ENCODE peak calls at places on chromosomes 5 and 9, in six cellular contexts. W is ascending aorta, A is WTC11, M is tibial nerve, D is cardiac fibroblast, J is astrocyte of the spinal cord. G is an unnamed sample.

GRCh38 chr5:151002250-151002649 is 18.1 kb upstream of the GPX3 start:
- DNase-seq in J (peak), M (no peak), D (peak), W (no peak), A (no peak), G (peak)

GRCh38 chr5:132495063-132495671 is 4.6 kb upstream of the IRF1 start:
- DNase-seq in J (no peak), W (no peak), M (peak), D (no peak), A (no peak), G (no peak)

GRCh38 chr9:106038266-106039001 is 344.1 kb downstream of the TMEM38B start:
- DNase-seq in D (no peak), M (no peak), J (no peak), W (no peak), A (no peak), G (no peak)

GRCh38 chr9:130242270-130243014 is 23.1 kb upstream of the HMCN2 start:
- DNase-seq in D (no peak), W (no peak), M (no peak), J (no peak), A (no peak), G (no peak)

GRCh38 chr5:141094481-141095262 is at the start of gene PCDHB2:
- DNase-seq in M (peak), W (no peak), A (peak), D (peak), J (peak), G (peak)

GRCh38 chr5:68243681-68244080 is 28.1 kb downstream of the PIK3R1 start:
- DNase-seq in J (no peak), D (no peak), W (no peak), A (no peak), M (no peak), G (no peak)

GRCh38 chr5:56155992-56156584 is 77.0 kb downstream of the ANKRD55 start:
- DNase-seq in M (no peak), J (no peak), W (no peak), A (no peak), D (no peak), G (no peak)

GRCh38 chr9:91001146-91001611 is 199.6 kb downstream of the SYK start:
- DNase-seq in J (peak), W (no peak), A (no peak), D (peak), M (no peak), G (peak)

GRCh38 chr5:82347213-82347947 is 69.2 kb upstream of the RPS23 start:
- DNase-seq in J (peak), W (no peak), D (peak), A (no peak), M (no peak), G (no peak)

GRCh38 chr9:135906291-135907005 is 898 bp downstream of the CAMSAP1 start:
- DNase-seq in M (no peak), A (no peak), W (no peak), D (peak), J (peak), G (peak)

GRCh38 chr5:149079883-149080282 is 17.0 kb upstream of the SH3TC2 start:
- DNase-seq in A (no peak), W (no peak), D (no peak), J (no peak), M (no peak), G (no peak)

GRCh38 chr5:37918420-37918819 is 78.6 kb upstream of the GDNF start:
- DNase-seq in M (no peak), J (no peak), D (peak), A (no peak), W (no peak), G (no peak)

GRCh38 chr5:139651502-139651862 is 3.3 kb downstream of the CXXC5 start:
- DNase-seq in W (peak), J (peak), D (no peak), A (no peak), M (no peak), G (peak)

GRCh38 chr5:169279125-169279524 is 21.8 kb downstream of the SLIT3 start:
- DNase-seq in D (no peak), J (no peak), W (no peak), M (no peak), A (no peak), G (no peak)

GRCh38 chr5:68656936-68657857 is 436.6 kb upstream of the SLC30A5 start:
- DNase-seq in J (no peak), M (no peak), A (peak), D (peak), W (no peak), G (peak)

GRCh38 chr9:24793711-24794110 is 248.0 kb upstream of the IZUMO3 start:
- DNase-seq in A (no peak), D (no peak), W (no peak), J (no peak), M (no peak), G (peak)

GRCh38 chr9:136955202-136955942 is 3.3 kb downstream of the LCN12 start:
- DNase-seq in A (no peak), W (no peak), J (no peak), D (no peak), M (no peak), G (no peak)

GRCh38 chr5:42799668-42800114 is 12.0 kb downstream of the SELENOP start:
- DNase-seq in J (no peak), W (no peak), D (no peak), A (no peak), M (no peak), G (no peak)

GRCh38 chr5:103013933-103014552 is 105.9 kb downstream of the GIN1 start:
- DNase-seq in W (no peak), M (no peak), A (no peak), D (no peak), J (no peak), G (no peak)

GRCh38 chr9:100449420-100449819 is 22.5 kb downstream of the MSANTD3 start:
- DNase-seq in A (no peak), J (no peak), D (no peak), W (no peak), M (no peak), G (no peak)

GRCh38 chr9:12716823-12717222 is 23.6 kb downstream of the TYRP1 start:
- DNase-seq in A (no peak), W (no peak), J (no peak), D (no peak), M (no peak), G (no peak)

GRCh38 chr5:91311168-91311696 is 71.9 kb downstream of the ARRDC3 start:
- DNase-seq in D (no peak), M (no peak), A (no peak), J (no peak), W (no peak), G (no peak)

GRCh38 chr9:121278535-121279169 is 10.7 kb downstream of the GSN start:
- DNase-seq in J (peak), A (peak), M (peak), W (no peak), D (peak), G (peak)

GRCh38 chr9:90007516-90008430 is 403.0 kb downstream of the GADD45G start:
- DNase-seq in D (peak), M (no peak), W (no peak), J (peak), A (no peak), G (peak)

GRCh38 chr9:91127653-91128052 is 234.1 kb downstream of the AUH start:
- DNase-seq in W (no peak), J (peak), D (no peak), A (no peak), M (no peak), G (peak)

GRCh38 chr9:5800969-5801738 is 31.8 kb downstream of the ERMP1 start:
- DNase-seq in D (peak), A (no peak), W (no peak), J (no peak), M (no peak), G (peak)

GRCh38 chr5:126970517-126971017 is 59.8 kb downstream of the MARCHF3 start:
- DNase-seq in M (no peak), W (no peak), A (no peak), D (peak), J (peak), G (no peak)

GRCh38 chr9:82499337-82499736 is 510.8 kb downstream of the SPATA31D1 start:
- DNase-seq in A (no peak), D (no peak), M (no peak), J (no peak), W (no peak), G (no peak)

GRCh38 chr5:143605403-143606005 is 202.0 kb upstream of the NR3C1 start:
- DNase-seq in D (peak), M (peak), A (no peak), J (no peak), W (no peak), G (no peak)

GRCh38 chr5:10527281-10527950 is 36.5 kb upstream of the ANKRD33B start:
- DNase-seq in D (no peak), W (no peak), J (peak), M (no peak), A (no peak), G (no peak)

GRCh38 chr5:66796306-66797292 is 200.4 kb downstream of the MAST4 start:
- DNase-seq in J (peak), A (no peak), M (no peak), W (no peak), D (peak), G (peak)
- TF ChIP-seq CTCF in J (peak), A (no peak), M (no peak), W (peak), D (peak), G (peak)

DNA sequence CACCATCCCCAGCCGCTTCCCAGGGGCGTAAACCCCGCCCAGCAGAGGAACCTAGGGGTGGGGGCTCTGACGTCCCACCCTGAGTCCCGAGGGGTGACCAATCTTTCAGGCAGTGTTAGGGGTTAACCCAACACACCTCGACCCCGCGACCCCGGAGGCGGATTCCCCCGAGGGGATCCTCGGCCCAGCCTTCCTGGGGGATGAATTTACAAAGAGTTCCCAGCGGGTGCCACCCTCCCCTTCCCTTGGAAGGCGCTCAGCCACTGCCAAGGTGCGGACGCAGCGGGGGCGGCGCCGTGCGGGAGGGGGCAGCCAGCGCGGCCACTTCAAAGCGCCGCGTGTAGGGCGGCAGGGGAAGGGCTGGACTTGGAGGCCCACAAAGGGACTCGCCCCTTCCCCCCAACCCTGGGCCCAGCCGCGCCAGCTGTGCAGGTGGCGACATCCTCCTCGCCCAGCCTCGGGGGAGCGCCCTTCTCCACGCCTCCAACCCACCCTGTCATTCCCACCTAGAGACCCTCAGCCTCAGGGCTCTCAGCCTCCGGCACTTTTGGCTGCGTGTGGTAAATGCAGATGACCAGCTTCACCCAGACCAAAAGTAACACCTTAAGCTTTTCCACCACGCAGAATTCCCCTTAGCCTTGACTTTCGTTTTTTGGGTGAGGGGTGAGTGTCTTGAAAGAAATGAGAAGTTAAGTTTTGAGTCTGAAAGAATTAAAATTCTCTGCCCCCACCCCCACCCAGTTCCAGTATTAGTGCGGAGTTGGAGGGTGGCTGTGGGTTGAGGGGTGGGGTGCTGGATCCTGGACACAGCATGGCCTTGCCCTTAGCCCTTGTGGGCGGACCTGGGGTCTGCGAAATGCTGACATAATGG is 43.3 kb upstream of the TCF7 start:
- DNase-seq in A (peak), D (no peak), J (peak), W (no peak), M (no peak), G (no peak)
- TF ChIP-seq CTCF in A (no peak), D (no peak), J (no peak), W (no peak), M (no peak), G (no peak)

GRCh38 chr5:164672931-164673694 is 1167.7 kb downstream of the MAT2B start:
- DNase-seq in J (peak), W (no peak), M (no peak), A (no peak), D (peak), G (peak)
- TF ChIP-seq CTCF in J (peak), W (no peak), M (no peak), A (no peak), D (peak), G (peak)

GRCh38 chr9:17521456-17521855 is 57.4 kb upstream of the SH3GL2 start:
- DNase-seq in M (no peak), D (no peak), J (no peak), A (no peak), W (no peak), G (no peak)
- TF ChIP-seq CTCF in M (no peak), D (no peak), J (no peak), A (no peak), W (no peak), G (no peak)

DNA sequence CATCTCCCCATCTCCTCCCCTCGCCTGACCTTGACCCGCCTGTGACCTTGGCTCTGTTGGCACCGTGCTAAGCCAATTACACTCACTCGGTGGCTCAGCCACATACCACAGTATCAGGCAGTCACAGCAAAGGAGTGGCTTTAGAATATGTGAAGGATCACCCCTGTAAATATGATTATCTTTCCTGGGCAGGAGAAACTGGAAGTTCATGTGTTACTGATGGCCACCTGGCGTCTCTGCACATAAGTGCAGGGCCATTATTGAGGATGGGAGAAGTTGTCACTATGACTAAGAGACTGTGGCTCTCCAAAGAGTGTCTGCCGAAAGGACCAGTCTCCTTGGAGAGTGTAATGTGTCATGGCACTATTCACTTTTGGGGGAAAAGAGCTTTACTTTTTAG is 116.9 kb upstream of the S1PR3 start:
- DNase-seq in M (no peak), J (peak), D (no peak), A (no peak), W (no peak), G (no peak)
- TF ChIP-seq CTCF in M (no peak), J (peak), D (no peak), A (no peak), W (no peak), G (no peak)

DNA sequence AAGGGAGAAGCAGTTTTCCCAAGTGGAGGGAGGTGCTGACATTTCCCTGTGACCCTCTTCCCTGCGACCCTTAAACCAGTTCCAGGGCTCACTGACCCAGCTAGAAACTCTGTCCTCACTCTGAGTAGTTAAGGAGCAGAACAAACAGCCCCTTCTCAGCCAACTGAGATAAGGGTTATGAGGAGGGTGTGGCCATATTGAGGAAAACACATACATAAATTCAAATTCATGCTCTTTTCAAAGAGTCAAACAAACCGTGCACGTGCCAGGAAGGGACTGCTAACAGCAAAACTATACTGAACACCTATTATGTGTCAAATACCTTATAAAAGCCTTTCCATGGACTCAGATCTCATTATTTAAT is 4.9 kb upstream of the AKNA start:
- DNase-seq in A (no peak), M (no peak), W (no peak), D (no peak), J (no peak), G (no peak)
- TF ChIP-seq CTCF in A (no peak), M (no peak), W (no peak), D (no peak), J (no peak), G (no peak)

DNA sequence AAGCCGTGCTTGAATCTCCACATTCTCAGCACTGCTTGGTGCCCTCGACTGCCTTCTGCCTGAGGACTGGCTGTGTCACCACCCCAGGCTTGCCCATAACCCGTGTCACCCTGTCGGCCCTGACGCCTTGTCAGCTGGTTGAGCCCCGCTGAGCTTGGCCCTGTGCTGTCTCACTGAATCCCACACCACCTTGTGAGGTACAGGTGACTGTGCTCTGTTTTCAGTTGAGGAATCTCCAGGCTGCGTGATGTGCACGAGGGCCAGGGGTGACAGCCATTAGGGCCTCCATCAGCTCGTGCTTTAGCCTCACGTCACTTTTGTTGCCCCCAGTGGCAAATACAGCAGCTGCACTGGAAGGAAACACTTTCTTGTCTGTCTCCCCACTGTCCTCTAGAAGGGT is 90.7 kb downstream of the CACNA1B start:
- DNase-seq in J (no peak), W (no peak), A (no peak), D (no peak), M (no peak), G (no peak)
- TF ChIP-seq CTCF in J (no peak), W (no peak), A (no peak), D (no peak), M (no peak), G (no peak)

GRCh38 chr5:128536229-128536860 is 1.7 kb downstream of the FBN2 start:
- DNase-seq in J (peak), D (peak), W (no peak), M (no peak), A (peak), G (peak)
- TF ChIP-seq CTCF in J (no peak), D (no peak), W (no peak), M (no peak), A (no peak), G (no peak)

DNA sequence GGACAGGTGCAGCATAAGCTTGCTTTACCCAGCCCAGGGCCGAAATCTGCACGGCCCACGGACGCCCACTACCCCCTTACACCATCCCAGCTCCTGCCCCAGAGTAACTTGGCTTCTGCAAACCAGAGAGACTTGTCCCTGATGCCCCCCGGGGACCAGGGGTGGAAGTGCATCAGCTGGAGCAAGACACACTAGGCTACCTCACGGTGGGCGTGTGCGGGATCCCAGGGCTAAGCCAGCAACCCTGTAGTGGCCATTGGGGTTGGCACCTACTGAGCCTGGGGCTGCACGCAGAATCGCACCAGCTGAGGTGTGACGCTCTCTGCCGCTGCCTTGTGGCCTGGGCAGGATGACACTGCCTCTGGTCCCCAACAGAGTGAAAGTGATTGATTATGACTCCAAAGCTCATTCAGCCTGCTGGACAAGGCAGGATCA is 6.1 kb upstream of the ZNF79 start:
- DNase-seq in J (no peak), W (no peak), D (peak), M (no peak), A (peak), G (peak)
- TF ChIP-seq CTCF in J (peak), W (no peak), D (peak), M (no peak), A (no peak), G (no peak)

DNA sequence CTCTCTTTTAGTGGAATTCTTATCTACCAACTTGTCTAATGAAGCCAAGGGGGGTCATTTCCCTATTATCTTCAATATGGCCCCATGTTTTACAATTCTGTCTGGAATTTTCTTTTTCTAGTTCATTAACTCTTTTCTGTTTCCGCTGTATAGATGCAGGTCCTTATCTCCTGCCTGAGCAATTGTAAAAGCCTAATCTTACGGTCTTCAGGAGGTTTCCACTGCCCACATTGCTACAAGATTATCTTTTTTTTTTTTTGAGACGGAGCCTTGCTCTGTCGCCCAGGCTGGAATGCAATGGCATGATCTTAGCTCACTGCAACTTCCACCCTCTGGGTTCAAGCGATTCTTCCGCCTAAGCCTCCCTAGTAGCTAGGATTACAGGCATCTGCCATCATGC is 132.3 kb downstream of the UNC13B start:
- DNase-seq in W (no peak), A (no peak), M (no peak), J (no peak), D (no peak), G (no peak)
- TF ChIP-seq CTCF in W (no peak), A (no peak), M (no peak), J (no peak), D (no peak), G (no peak)

G was measured in MCF 10A.